ENCODE peak calls at places on chromosome 12, in four cellular contexts. N, K, S and E are unnamed samples.

GRCh38 chr12:107404981-107405380 is 280.6 kb upstream of the PWP1 start:
- DNase-seq in N (peak), K (peak), S (peak), E (peak)

GRCh38 chr12:61574339-61574738 is 685.9 kb upstream of the USP15 start:
- DNase-seq in N (peak), K (peak), S (no peak), E (no peak)

GRCh38 chr12:38919191-38919590 is 13.8 kb upstream of the CPNE8 start:
- DNase-seq in N (no peak), K (peak), S (no peak), E (peak)

GRCh38 chr12:24750263-24750662 is 198.6 kb downstream of the BCAT1 start:
- DNase-seq in N (no peak), K (peak), S (no peak), E (no peak)

GRCh38 chr12:86613306-86613705 is 357.1 kb upstream of the MGAT4C start:
- DNase-seq in N (no peak), K (no peak), S (no peak), E (peak)

GRCh38 chr12:10179871-10180270 is 1.0 kb downstream of the TMEM52B start:
- DNase-seq in N (no peak), K (peak), S (no peak), E (no peak)

GRCh38 chr12:27497446-27497845 is 26.6 kb upstream of the PPFIBP1 start:
- DNase-seq in N (no peak), K (no peak), S (no peak), E (no peak)

GRCh38 chr12:54030889-54031860 is 1.7 kb upstream of the HOXC5 start:
- DNase-seq in N (no peak), K (peak), S (no peak), E (no peak)

GRCh38 chr12:117060236-117060926 is 38.8 kb downstream of the TESC start:
- DNase-seq in N (no peak), K (peak), S (no peak), E (no peak)

GRCh38 chr12:57896437-57897201 is 44.7 kb upstream of the ATP23 start:
- DNase-seq in N (peak), K (peak), S (peak), E (peak)

GRCh38 chr12:89574736-89575208 is 48.9 kb upstream of the POC1B start:
- DNase-seq in N (no peak), K (peak), S (no peak), E (peak)

GRCh38 chr12:125944446-125944845 is 879.2 kb downstream of the AACS start:
- DNase-seq in N (peak), K (no peak), S (no peak), E (no peak)

GRCh38 chr12:79451988-79452387 is 238.8 kb downstream of the PAWR start:
- DNase-seq in N (peak), K (peak), S (no peak), E (peak)

GRCh38 chr12:13437541-13437940 is 241.0 kb downstream of the EMP1 start:
- DNase-seq in N (no peak), K (no peak), S (no peak), E (no peak)

GRCh38 chr12:119512772-119513497 is 80.6 kb upstream of the TMEM233 start:
- DNase-seq in N (peak), K (peak), S (no peak), E (peak)

GRCh38 chr12:131135786-131136538 is 182.3 kb downstream of the ADGRD1 start:
- DNase-seq in N (no peak), K (no peak), S (peak), E (no peak)

GRCh38 chr12:51163795-51164194 is 9.1 kb downstream of the TFCP2 start:
- DNase-seq in N (no peak), K (no peak), S (no peak), E (no peak)

GRCh38 chr12:68042212-68042699 is 53.0 kb downstream of the IFNG-AS1 start:
- DNase-seq in N (no peak), K (peak), S (no peak), E (peak)

GRCh38 chr12:3453266-3453862 is 37.6 kb upstream of the PRMT8 start:
- DNase-seq in N (no peak), K (no peak), S (no peak), E (no peak)

GRCh38 chr12:129196927-129197326 is 343.6 kb downstream of the GLT1D1 start:
- DNase-seq in N (no peak), K (no peak), S (no peak), E (no peak)

GRCh38 chr12:101794574-101794973 is 36.2 kb downstream of the GNPTAB start:
- DNase-seq in N (no peak), K (no peak), S (no peak), E (no peak)

GRCh38 chr12:62435337-62436163 is 31.1 kb upstream of the MON2 start:
- DNase-seq in N (peak), K (peak), S (peak), E (peak)

GRCh38 chr12:9372202-9372601 is 164.0 kb upstream of the PZP start:
- DNase-seq in N (no peak), K (peak), S (no peak), E (peak)